ENCODE peak calls at places on chromosome 16, in four cellular contexts. O is GM12878, H is HepG2, V is K562. Q is an unnamed sample.

GRCh38 chr16:49492896-49493620 is 119.5 kb downstream of the C16orf78 start:
- DNase-seq in O (no peak), H (no peak), V (no peak), Q (no peak)

GRCh38 chr16:53737563-53737962 is 33.6 kb downstream of the FTO start:
- DNase-seq in O (no peak), H (no peak), V (no peak), Q (no peak)

GRCh38 chr16:66399031-66399430 is 28.1 kb upstream of the BEAN1 start:
- DNase-seq in O (no peak), H (no peak), V (no peak), Q (no peak)

GRCh38 chr16:57500578-57501111 is 14.4 kb upstream of the DOK4 start:
- DNase-seq in O (no peak), H (no peak), V (no peak), Q (no peak)

GRCh38 chr16:533391-534088 is 6.0 kb downstream of the CAPN15 start:
- DNase-seq in O (no peak), H (peak), V (no peak), Q (peak)

GRCh38 chr16:88570691-88571092 is 489 bp downstream of the ZC3H18 start:
- DNase-seq in O (no peak), H (no peak), V (peak), Q (no peak)

GRCh38 chr16:70804153-70804728 is 3.3 kb upstream of the VAC14 start:
- DNase-seq in O (no peak), H (no peak), V (no peak), Q (no peak)

GRCh38 chr16:17827313-17827712 is 356.6 kb upstream of the XYLT1 start:
- DNase-seq in O (no peak), H (no peak), V (no peak), Q (no peak)

GRCh38 chr16:16067127-16067526 is 117.7 kb downstream of the ABCC1 start:
- DNase-seq in O (no peak), H (no peak), V (no peak), Q (no peak)

GRCh38 chr16:5056347-5056746 is 9.4 kb downstream of the C16orf89 start:
- DNase-seq in O (no peak), H (peak), V (peak), Q (peak)

GRCh38 chr16:85448557-85449194 is 164.4 kb upstream of the GSE1 start:
- DNase-seq in O (no peak), H (peak), V (no peak), Q (no peak)

GRCh38 chr16:13419589-13419988 is 500.4 kb upstream of the ERCC4 start:
- DNase-seq in O (no peak), H (no peak), V (no peak), Q (no peak)

GRCh38 chr16:35714665-35715064 is 2255.3 kb downstream of the TP53TG3F start:
- DNase-seq in O (no peak), H (no peak), V (no peak), Q (no peak)

GRCh38 chr16:80655751-80656150 is 115.0 kb downstream of the DYNLRB2 start:
- DNase-seq in O (no peak), H (no peak), V (no peak), Q (no peak)

GRCh38 chr16:31496670-31497069 is 11.5 kb downstream of the RUSF1 start:
- DNase-seq in O (no peak), H (no peak), V (no peak), Q (no peak)

GRCh38 chr16:46929378-46930332 is 43.8 kb downstream of the DNAJA2 start:
- DNase-seq in O (no peak), H (peak), V (peak), Q (peak)

GRCh38 chr16:89408315-89408714 is 82.0 kb downstream of the ANKRD11 start:
- DNase-seq in O (no peak), H (no peak), V (no peak), Q (no peak)

GRCh38 chr16:15829460-15829859 is 27.4 kb downstream of the MYH11 start:
- DNase-seq in O (no peak), H (no peak), V (no peak), Q (peak)

GRCh38 chr16:88597856-88598491 is 27.8 kb downstream of the ZC3H18 start:
- DNase-seq in O (no peak), H (peak), V (no peak), Q (no peak)

GRCh38 chr16:3519581-3519980 is 18.8 kb downstream of the CLUAP1 start:
- DNase-seq in O (no peak), H (no peak), V (no peak), Q (no peak)

GRCh38 chr16:87812200-87812656 is 46.4 kb upstream of the KLHDC4 start:
- DNase-seq in O (no peak), H (peak), V (no peak), Q (no peak)

GRCh38 chr16:89860747-89861304 is 12.6 kb upstream of the TCF25 start:
- DNase-seq in O (no peak), H (peak), V (peak), Q (peak)

GRCh38 chr16:47317465-47318240 is 143.2 kb downstream of the ITFG1 start:
- DNase-seq in O (no peak), H (no peak), V (no peak), Q (no peak)

GRCh38 chr16:47567321-47567720 is 106.2 kb downstream of the PHKB start:
- DNase-seq in O (no peak), H (no peak), V (no peak), Q (no peak)

GRCh38 chr16:81238296-81239011 is at the start of gene BCO1:
- DNase-seq in O (no peak), H (peak), V (no peak), Q (peak)

GRCh38 chr16:24253192-24253591 is 2.9 kb upstream of the CACNG3 start:
- DNase-seq in O (no peak), H (peak), V (peak), Q (peak)

GRCh38 chr16:22888791-22889190 is 74.8 kb downstream of the HS3ST2 start:
- DNase-seq in O (no peak), H (no peak), V (no peak), Q (no peak)

GRCh38 chr16:86777098-86777946 is 199.0 kb downstream of the FOXL1 start:
- DNase-seq in O (no peak), H (no peak), V (no peak), Q (no peak)

GRCh38 chr16:87288753-87289362 is 28.3 kb downstream of the C16orf95 start:
- DNase-seq in O (no peak), H (no peak), V (no peak), Q (no peak)

GRCh38 chr16:12833939-12834338 is 30.3 kb upstream of the CPPED1 start:
- DNase-seq in O (no peak), H (peak), V (no peak), Q (peak)

GRCh38 chr16:87930456-87930855 is 5.9 kb downstream of the CA5A start:
- DNase-seq in O (no peak), H (peak), V (peak), Q (peak)

GRCh38 chr16:86609115-86609514 is 30.8 kb downstream of the FOXL1 start:
- DNase-seq in O (no peak), H (no peak), V (no peak), Q (no peak)

GRCh38 chr16:75248142-75248535 is 3.3 kb downstream of the BCAR1 start:
- DNase-seq in O (no peak), H (no peak), V (no peak), Q (no peak)

GRCh38 chr16:84826558-84826941 is 6.8 kb downstream of the CRISPLD2 start:
- DNase-seq in O (no peak), H (no peak), V (no peak), Q (no peak)

GRCh38 chr16:1496464-1496863 is 3.3 kb downstream of the TELO2 start:
- DNase-seq in O (no peak), H (no peak), V (no peak), Q (no peak)

GRCh38 chr16:82639263-82639662 is 12.5 kb downstream of the CDH13 start:
- DNase-seq in O (no peak), H (no peak), V (no peak), Q (no peak)

GRCh38 chr16:23403547-23403946 is 49.4 kb downstream of the COG7 start:
- DNase-seq in O (no peak), H (no peak), V (no peak), Q (no peak)

GRCh38 chr16:77297996-77298637 is 98.9 kb downstream of the SYCE1L start:
- DNase-seq in O (no peak), H (no peak), V (no peak), Q (no peak)
- TF ChIP-seq ETV6 in O (no peak), H (no peak), V (no peak), Q (no peak)

DNA sequence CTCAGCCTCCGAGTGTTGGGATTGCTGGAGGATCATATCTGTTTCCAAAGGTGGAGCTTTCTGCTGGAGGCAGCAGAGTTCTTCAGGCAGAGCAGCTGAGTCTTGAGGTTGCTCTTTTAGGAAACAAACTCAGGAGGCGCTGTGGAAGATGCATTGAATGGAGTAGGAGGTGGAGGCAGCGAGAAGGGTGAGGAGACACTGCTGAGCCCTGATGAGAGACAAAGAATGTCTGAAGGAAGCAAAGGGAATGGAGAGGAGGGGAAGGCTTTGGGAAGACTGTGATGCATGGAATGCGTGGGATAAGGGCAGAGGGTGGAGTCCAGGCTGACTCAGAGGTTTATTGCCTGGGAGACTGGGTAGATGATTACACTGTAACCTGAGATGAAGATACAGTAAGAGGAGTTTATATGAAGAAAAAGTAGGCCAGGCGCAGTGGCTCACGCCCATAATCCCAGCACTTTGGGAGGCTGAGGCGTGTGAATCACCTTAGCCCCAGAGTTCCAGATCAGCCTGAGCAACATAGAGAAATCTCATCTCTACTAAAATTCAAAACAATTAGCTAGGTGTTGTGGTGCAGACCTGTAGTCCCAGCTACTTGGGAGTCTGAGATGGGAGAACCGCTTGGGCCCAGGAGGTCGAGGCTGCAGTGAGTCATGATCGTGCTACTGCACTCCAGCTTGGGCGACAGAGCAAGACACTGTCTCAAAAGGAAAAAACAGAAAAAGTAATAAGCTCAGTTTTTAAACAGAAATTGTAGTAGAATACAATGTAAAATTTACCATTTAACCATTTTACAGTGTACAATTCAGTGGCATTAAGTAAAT is 17.8 kb upstream of the TMEM219 start:
- DNase-seq in O (no peak), H (peak), V (peak), Q (peak)
- TF ChIP-seq CREM in O (no peak), H (peak), V (peak), Q (no peak)

DNA sequence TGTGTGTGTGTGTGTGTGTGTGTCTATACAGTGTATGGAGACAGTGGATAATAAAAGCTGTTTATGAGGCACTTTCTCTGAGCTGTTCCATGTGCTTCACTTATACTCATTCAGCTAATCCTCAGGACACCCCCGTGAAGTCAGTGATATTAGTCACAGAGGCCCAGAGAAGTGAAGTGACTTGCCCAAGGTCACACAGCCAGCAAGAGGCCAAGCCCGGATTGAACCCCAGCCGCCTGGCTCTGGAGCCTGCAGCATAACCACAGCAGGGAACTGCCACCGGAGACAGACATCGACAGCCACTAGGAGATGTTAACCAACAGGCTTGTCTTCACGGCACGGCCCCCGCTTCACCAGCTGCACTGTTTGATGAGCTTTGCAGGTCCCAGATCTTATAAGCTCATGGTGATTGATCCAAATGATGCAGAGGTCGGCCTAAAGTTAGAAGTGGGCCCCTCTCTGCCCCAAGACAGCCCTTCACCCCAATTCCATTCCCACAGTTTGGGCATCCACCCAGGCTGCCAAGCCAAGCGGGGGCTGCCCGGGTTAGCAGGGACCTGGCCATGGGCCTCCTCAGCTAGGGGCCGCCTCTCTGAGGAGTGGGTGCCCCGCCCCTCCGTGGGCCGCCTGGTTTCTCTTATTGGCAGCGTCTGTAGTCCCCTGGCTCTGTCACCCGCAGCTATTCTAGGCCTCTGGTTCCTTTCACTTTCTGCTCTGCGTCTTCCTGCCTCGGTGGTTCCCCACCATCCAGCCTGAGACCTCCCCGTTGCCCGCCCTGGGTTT is 30.9 kb downstream of the SOCS1 start:
- DNase-seq in O (peak), H (no peak), V (no peak), Q (no peak)
- TF ChIP-seq ETV6 in O (peak), H (no peak), V (no peak), Q (no peak)

DNA sequence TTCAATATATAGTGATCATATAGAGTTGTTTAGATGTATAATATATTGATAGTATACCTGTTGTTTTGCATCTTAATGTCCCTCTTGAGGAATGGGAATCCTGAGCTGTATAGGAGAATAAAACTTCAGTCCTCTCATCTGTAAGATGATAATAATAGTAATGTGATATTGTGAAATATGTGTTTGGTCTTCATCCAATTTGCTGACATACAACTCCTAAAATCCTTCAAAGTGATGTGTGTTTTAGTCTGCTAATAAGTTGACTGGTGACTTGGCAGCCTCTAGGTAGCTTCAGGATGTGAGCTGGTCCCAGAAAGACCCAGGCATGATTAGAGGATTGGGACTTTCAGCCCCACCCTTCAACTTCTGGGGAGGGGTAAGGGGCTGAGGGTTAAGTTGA is 22.8 kb upstream of the NFAT5 start:
- DNase-seq in O (no peak), H (no peak), V (no peak), Q (no peak)
- TF ChIP-seq CREM in O (no peak), H (no peak), V (no peak), Q (no peak)